ENCODE peak calls at places on chromosome 10, in five cellular contexts. Y is foreskin fibroblast; F is HuH-7.5; B is stimulated activated CD4-positive, alpha-beta T cell treated with anti-CD3 and anti-CD28 coated beads, Interleukin-1b, Interleukin-23, amount 100 ng/mL, for 4 hours; C is ureter. L is an unnamed sample.

GRCh38 chr10:103598654-103599115 is 105.2 kb downstream of the NEURL1 start:
- DNase-seq in Y (peak), F (peak), B (no peak), C (no peak), L (no peak)

GRCh38 chr10:18303851-18304800 is 163.9 kb downstream of the CACNB2 start:
- DNase-seq in Y (no peak), F (no peak), B (no peak), C (no peak), L (no peak)

GRCh38 chr10:7449063-7449695 is 38.3 kb upstream of the SFMBT2 start:
- DNase-seq in Y (no peak), F (no peak), B (no peak), C (no peak), L (no peak)

GRCh38 chr10:16341637-16342036 is 95.2 kb upstream of the PTER start:
- DNase-seq in Y (no peak), F (no peak), B (no peak), C (no peak), L (no peak)

GRCh38 chr10:110525349-110526260 is 27.9 kb downstream of the DUSP5 start:
- DNase-seq in Y (peak), F (no peak), B (no peak), C (no peak), L (no peak)

GRCh38 chr10:26215923-26216576 is 524 bp upstream of the GAD2 start:
- DNase-seq in Y (no peak), F (no peak), B (no peak), C (no peak), L (no peak)

GRCh38 chr10:77973276-77973675 is 46.7 kb upstream of the DLG5 start:
- DNase-seq in Y (no peak), F (no peak), B (no peak), C (no peak), L (no peak)

GRCh38 chr10:94403034-94403822 is 887 bp downstream of the TBC1D12 start:
- DNase-seq in Y (peak), F (peak), B (no peak), C (peak), L (peak)

L was measured in Peyer's patch.